ENCODE peak calls at places on chromosomes 11 and 22, in ten cellular contexts. E, G, B, N, R, F, A, J, T and S are unnamed samples.

GRCh38 chr11:6351782-6352181 is 31.5 kb upstream of the CAVIN3 start:
- DNase-seq in G (no peak), A (no peak), F (no peak), B (no peak), T (no peak), J (no peak), E (peak), N (no peak), R (no peak), S (no peak)

GRCh38 chr11:61706452-61707400 is 26.5 kb downstream of the DAGLA start:
- DNase-seq in N (no peak), G (no peak), F (no peak), J (no peak), R (no peak), E (no peak), B (no peak), A (no peak), T (no peak), S (no peak)

GRCh38 chr22:43636086-43636485 is 176.0 kb downstream of the EFCAB6 start:
- DNase-seq in R (no peak), J (no peak), B (no peak), T (no peak), N (no peak), G (no peak), E (no peak), F (no peak), A (no peak), S (no peak)

GRCh38 chr11:86738615-86739014 is 61.7 kb upstream of the PRSS23 start:
- DNase-seq in N (no peak), J (no peak), T (no peak), A (no peak), F (no peak), R (no peak), G (no peak), B (no peak), E (no peak), S (peak)

GRCh38 chr11:133977067-133977681 is 20.4 kb upstream of the IGSF9B start:
- DNase-seq in B (no peak), R (no peak), E (no peak), F (no peak), T (no peak), G (no peak), N (no peak), J (no peak), A (no peak), S (no peak)

GRCh38 chr11:111299111-111300026 is 1.0 kb downstream of the POU2AF3 start:
- DNase-seq in F (peak), N (no peak), T (peak), E (peak), A (peak), R (peak), J (peak), G (peak), B (no peak), S (peak)

GRCh38 chr11:22539851-22540376 is 85.7 kb downstream of the FANCF start:
- DNase-seq in F (peak), E (peak), B (peak), T (peak), R (no peak), J (peak), A (no peak), G (no peak), N (no peak), S (no peak)

GRCh38 chr22:17980638-17981051 is 43.7 kb downstream of the MICAL3 start:
- DNase-seq in A (no peak), J (no peak), B (no peak), G (no peak), T (peak), N (peak), F (peak), E (peak), R (no peak), S (no peak)

GRCh38 chr11:79768343-79768742 is 327.5 kb upstream of the TENM4 start:
- DNase-seq in B (no peak), T (no peak), G (peak), E (no peak), A (no peak), F (no peak), J (no peak), R (no peak), N (no peak), S (no peak)

GRCh38 chr11:69891421-69892236 is 72.4 kb upstream of the FGF3 start:
- DNase-seq in J (no peak), R (no peak), B (no peak), G (peak), A (no peak), E (peak), F (no peak), T (peak), N (no peak), S (peak)

GRCh38 chr22:32720924-32721323 is 80.6 kb upstream of the TIMP3 start:
- DNase-seq in J (no peak), A (no peak), R (no peak), N (no peak), E (no peak), G (no peak), F (no peak), T (no peak), B (no peak), S (no peak)

GRCh38 chr11:68666854-68667253 is 17.5 kb upstream of the GAL start:
- DNase-seq in N (no peak), R (no peak), E (no peak), A (no peak), B (no peak), J (no peak), F (no peak), G (no peak), T (no peak), S (no peak)

GRCh38 chr11:8062781-8063257 is 18.2 kb upstream of the TUB start:
- DNase-seq in R (no peak), E (no peak), B (no peak), A (no peak), J (no peak), G (no peak), N (no peak), F (no peak), T (no peak), S (no peak)

GRCh38 chr22:44404341-44405020 is 91.7 kb upstream of the SHISAL1 start:
- DNase-seq in B (no peak), T (no peak), J (no peak), F (no peak), G (peak), N (no peak), E (no peak), R (no peak), A (no peak), S (no peak)

GRCh38 chr11:101128571-101129202 is 926 bp downstream of the PGR start:
- DNase-seq in T (no peak), E (no peak), R (no peak), B (no peak), F (no peak), J (peak), A (peak), G (peak), N (no peak), S (no peak)

GRCh38 chr11:95373241-95373640 is 142.2 kb upstream of the SESN3 start:
- DNase-seq in G (no peak), N (no peak), F (no peak), A (no peak), E (no peak), T (no peak), B (no peak), R (no peak), J (no peak), S (no peak)